ENCODE peak calls at places on chromosome 16, in four cellular contexts. D is left colon; C is stimulated activated CD8-positive, alpha-beta memory T cell treated with anti-CD3 and anti-CD28 coated beads, Interleukin-7, amount 100 ng/mL, for 1 hour; V is HTR-8/SVneo. R is an unnamed sample.

GRCh38 chr16:52631711-52632110 is 84.8 kb upstream of the TOX3 start:
- DNase-seq in D (no peak), C (no peak), V (no peak), R (no peak)

GRCh38 chr16:65071371-65072311 is 50.2 kb downstream of the CDH11 start:
- DNase-seq in D (no peak), C (no peak), V (no peak), R (no peak)

GRCh38 chr16:53668869-53669268 is 34.8 kb downstream of the RPGRIP1L start:
- DNase-seq in D (no peak), C (no peak), V (no peak), R (no peak)

GRCh38 chr16:52497067-52497816 is 49.7 kb downstream of the TOX3 start:
- DNase-seq in D (no peak), C (no peak), V (no peak), R (no peak)

GRCh38 chr16:31458073-31458834 is 1.0 kb upstream of the ARMC5 start:
- DNase-seq in D (peak; percentile 69), C (peak; percentile 19), V (no peak), R (peak; percentile 76)

GRCh38 chr16:72838999-72839398 is 208.9 kb downstream of the ZFHX3 start:
- DNase-seq in D (no peak), C (no peak), V (no peak), R (no peak)

GRCh38 chr16:54194008-54194731 is 92.4 kb downstream of the IRX3 start:
- DNase-seq in D (peak; percentile 37), C (no peak), V (no peak), R (no peak)

GRCh38 chr16:11367483-11367906 is 22.2 kb downstream of the RMI2 start:
- DNase-seq in D (no peak), C (no peak), V (no peak), R (no peak)

GRCh38 chr16:51569204-51569911 is 418.3 kb upstream of the SALL1 start:
- DNase-seq in D (no peak), C (no peak), V (no peak), R (no peak)

GRCh38 chr16:920722-921121 is 50.1 kb downstream of the LMF1 start:
- DNase-seq in D (no peak), C (no peak), V (no peak), R (no peak)

GRCh38 chr16:27777527-27777926 is 227.6 kb downstream of the KATNIP start:
- DNase-seq in D (no peak), C (no peak), V (no peak), R (no peak)

GRCh38 chr16:30903002-30903401 is 6.6 kb downstream of the CTF1 start:
- DNase-seq in D (no peak), C (no peak), V (no peak), R (no peak)

GRCh38 chr16:72172105-72173034 is at the start of gene PMFBP1:
- DNase-seq in D (no peak), C (no peak), V (no peak), R (peak; percentile 55)

GRCh38 chr16:80670170-80670865 is 129.5 kb downstream of the DYNLRB2 start:
- DNase-seq in D (no peak), C (no peak), V (no peak), R (no peak)

GRCh38 chr16:12576878-12577277 is 226.8 kb downstream of the CPPED1 start:
- DNase-seq in D (no peak), C (no peak), V (no peak), R (no peak)

GRCh38 chr16:70496513-70496912 is 26.8 kb downstream of the COG4 start:
- DNase-seq in D (no peak), C (no peak), V (no peak), R (no peak)

GRCh38 chr16:86227801-86228200 is 282.5 kb upstream of the FOXF1 start:
- DNase-seq in D (no peak), C (no peak), V (no peak), R (peak; percentile 21)

GRCh38 chr16:86975445-86975844 is 341.7 kb downstream of the C16orf95 start:
- DNase-seq in D (no peak), C (no peak), V (peak; percentile 77), R (no peak)

GRCh38 chr16:50279142-50279865 is 13.0 kb downstream of the ADCY7 start:
- DNase-seq in D (peak; percentile 75), C (no peak), V (no peak), R (peak; percentile 53)

GRCh38 chr16:56858375-56858774 is 6.6 kb upstream of the SLC12A3 start:
- DNase-seq in D (peak; percentile 37), C (no peak), V (no peak), R (no peak)

GRCh38 chr16:56776562-56776961 is 46.6 kb downstream of the NUP93 start:
- DNase-seq in D (no peak), C (no peak), V (no peak), R (no peak)

GRCh38 chr16:47672475-47672874 is 211.3 kb downstream of the PHKB start:
- DNase-seq in D (no peak), C (no peak), V (no peak), R (no peak)

GRCh38 chr16:57532251-57532625 is 4.1 kb downstream of the CCDC102A start:
- DNase-seq in D (no peak), C (no peak), V (no peak), R (no peak)

GRCh38 chr16:48022496-48022895 is 133.3 kb downstream of the ABCC12 start:
- DNase-seq in D (no peak), C (no peak), V (no peak), R (no peak)

GRCh38 chr16:13262270-13263090 is 361.1 kb downstream of the SHISA9 start:
- DNase-seq in D (no peak), C (no peak), V (no peak), R (no peak)

GRCh38 chr16:11310997-11311561 is 29.9 kb upstream of the PRM1 start:
- DNase-seq in D (no peak), C (no peak), V (no peak), R (no peak)

GRCh38 chr16:4696905-4697866 is 3.8 kb downstream of the NUDT16L1 start:
- DNase-seq in D (no peak), C (no peak), V (no peak), R (no peak)

GRCh38 chr16:66342294-66342900 is 24.1 kb upstream of the CDH5 start:
- DNase-seq in D (no peak), C (no peak), V (peak; percentile 71), R (no peak)

GRCh38 chr16:55913717-55914116 is 38.5 kb upstream of the CES5A start:
- DNase-seq in D (no peak), C (no peak), V (no peak), R (no peak)

GRCh38 chr16:2897110-2897509 is 14.1 kb downstream of the FLYWCH2 start:
- DNase-seq in D (no peak), C (no peak), V (no peak), R (peak; percentile 61)

GRCh38 chr16:66569827-66570405 is 3.7 kb downstream of the CMTM1 start:
- DNase-seq in D (no peak), C (no peak), V (no peak), R (no peak)

GRCh38 chr16:49280022-49280741 is 1.5 kb downstream of the CBLN1 start:
- DNase-seq in D (peak; percentile 31), C (no peak), V (no peak), R (no peak)

GRCh38 chr16:82980810-82981209 is 354.0 kb downstream of the CDH13 start:
- DNase-seq in D (no peak), C (no peak), V (no peak), R (no peak)

GRCh38 chr16:12613131-12613991 is 190.3 kb downstream of the CPPED1 start:
- DNase-seq in D (no peak), C (no peak), V (no peak), R (no peak)

GRCh38 chr16:54748611-54749190 is 182.0 kb upstream of the IRX5 start:
- DNase-seq in D (no peak), C (no peak), V (no peak), R (no peak)